ENCODE peak calls at places on chromosome 22, in four cellular contexts. One of them, this sample, is unnamed.

GRCh38 chr22:27462190-27462589 is 339.4 kb downstream of the MN1 start:
- DNase-seq in mammary epithelial cell: no peak
- DNase-seq in WTC11: no peak
- DNase-seq in adrenal gland: no peak
- DNase-seq in this sample: no peak

GRCh38 chr22:28019360-28019759 is 100.3 kb upstream of the PITPNB start:
- DNase-seq in mammary epithelial cell: peak
- DNase-seq in WTC11: no peak
- DNase-seq in adrenal gland: peak
- DNase-seq in this sample: no peak

GRCh38 chr22:20606041-20606783 is 98.8 kb downstream of the MED15 start:
- DNase-seq in mammary epithelial cell: peak
- DNase-seq in WTC11: peak
- DNase-seq in adrenal gland: peak
- DNase-seq in this sample: peak

GRCh38 chr22:23237201-23237798 is 57.0 kb downstream of the BCR start:
- DNase-seq in mammary epithelial cell: no peak
- DNase-seq in WTC11: peak
- DNase-seq in adrenal gland: peak
- DNase-seq in this sample: no peak

GRCh38 chr22:40258463-40259046 is 80.8 kb downstream of the TNRC6B start:
- DNase-seq in mammary epithelial cell: peak
- DNase-seq in WTC11: no peak
- DNase-seq in adrenal gland: no peak
- DNase-seq in this sample: no peak

GRCh38 chr22:26367402-26368245 is 61.4 kb upstream of the ASPHD2 start:
- DNase-seq in mammary epithelial cell: peak
- DNase-seq in WTC11: peak
- DNase-seq in adrenal gland: no peak
- DNase-seq in this sample: peak

GRCh38 chr22:31496735-31497146 is 405 bp downstream of the SFI1 start:
- DNase-seq in mammary epithelial cell: no peak
- DNase-seq in WTC11: no peak
- DNase-seq in adrenal gland: no peak
- DNase-seq in this sample: no peak

GRCh38 chr22:46369716-46370583 is 34.4 kb downstream of the TRMU start:
- DNase-seq in mammary epithelial cell: no peak
- DNase-seq in WTC11: no peak
- DNase-seq in adrenal gland: no peak
- DNase-seq in this sample: no peak

GRCh38 chr22:49204599-49205214 is 623.0 kb downstream of the BRD1 start:
- DNase-seq in mammary epithelial cell: no peak
- DNase-seq in WTC11: peak
- DNase-seq in adrenal gland: peak
- DNase-seq in this sample: no peak

GRCh38 chr22:44988671-44989070 is 21.1 kb downstream of the PHF21B start:
- DNase-seq in mammary epithelial cell: no peak
- DNase-seq in WTC11: no peak
- DNase-seq in adrenal gland: no peak
- DNase-seq in this sample: no peak
- TF ChIP-seq CTCF in mammary epithelial cell: peak
- TF ChIP-seq CTCF in WTC11: no peak
- TF ChIP-seq CTCF in adrenal gland: no peak
- TF ChIP-seq CTCF in this sample: no peak

GRCh38 chr22:29195118-29195963 is 10.4 kb upstream of the EMID1 start:
- DNase-seq in mammary epithelial cell: no peak
- DNase-seq in WTC11: no peak
- DNase-seq in adrenal gland: no peak
- DNase-seq in this sample: no peak
- TF ChIP-seq CTCF in mammary epithelial cell: no peak
- TF ChIP-seq CTCF in WTC11: no peak
- TF ChIP-seq CTCF in adrenal gland: no peak
- TF ChIP-seq CTCF in this sample: no peak

GRCh38 chr22:35631597-35631996 is 14.5 kb upstream of the MB start:
- DNase-seq in mammary epithelial cell: peak
- DNase-seq in WTC11: peak
- DNase-seq in adrenal gland: peak
- DNase-seq in this sample: no peak
- TF ChIP-seq CTCF in mammary epithelial cell: peak
- TF ChIP-seq CTCF in WTC11: peak
- TF ChIP-seq CTCF in adrenal gland: peak
- TF ChIP-seq CTCF in this sample: peak

DNA sequence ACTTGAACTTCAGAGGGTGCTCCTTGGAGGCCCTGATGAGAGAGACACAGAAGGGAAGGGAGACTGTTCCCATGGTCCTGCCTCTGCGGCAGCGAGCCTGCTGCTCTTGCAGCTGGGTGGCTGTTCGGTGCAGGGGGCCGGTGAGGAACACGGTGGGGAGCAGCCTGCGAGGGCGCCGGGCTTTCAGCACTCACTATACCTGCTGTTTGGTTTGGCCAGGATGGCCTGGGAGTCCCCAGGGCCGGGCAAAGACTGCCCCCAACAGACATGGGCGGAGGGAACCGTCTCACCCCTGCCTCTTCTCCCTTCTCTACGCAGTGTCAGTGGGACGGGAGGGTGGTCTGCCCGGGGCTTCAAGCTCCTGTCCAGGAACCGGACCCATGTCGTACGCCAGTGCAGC is 58.0 kb upstream of the PRODH start:
- DNase-seq in mammary epithelial cell: no peak
- DNase-seq in WTC11: no peak
- DNase-seq in adrenal gland: no peak
- DNase-seq in this sample: no peak
- TF ChIP-seq CTCF in mammary epithelial cell: no peak
- TF ChIP-seq CTCF in WTC11: no peak
- TF ChIP-seq CTCF in adrenal gland: no peak
- TF ChIP-seq CTCF in this sample: no peak